ENCODE peak calls at places on chromosome 11, in seven cellular contexts. One of them, this sample, is unnamed. For H3K4me1, the result is how much of the 10 kb centered on the place peaks cover.

GRCh38 chr11:126111458-126112116 is 48.9 kb upstream of the CDON start:
- DNase-seq in HCT116: no peak
- DNase-seq in MM.1S: no peak
- DNase-seq in OCI-LY7: no peak
- DNase-seq in GM23338: no peak
- DNase-seq in neural progenitor cell: no peak
- DNase-seq in GM23248: peak
- DNase-seq in this sample: no peak

GRCh38 chr11:80297808-80298460 is 857.1 kb upstream of the TENM4 start:
- DNase-seq in MM.1S: no peak
- DNase-seq in GM23338: no peak
- DNase-seq in GM23248: peak
- DNase-seq in OCI-LY7: no peak
- DNase-seq in neural progenitor cell: no peak
- DNase-seq in HCT116: no peak
- DNase-seq in this sample: no peak

GRCh38 chr11:130103296-130103814 is 33.7 kb downstream of the APLP2 start:
- DNase-seq in neural progenitor cell: no peak
- DNase-seq in MM.1S: no peak
- DNase-seq in GM23338: no peak
- DNase-seq in GM23248: peak
- DNase-seq in OCI-LY7: no peak
- DNase-seq in HCT116: no peak
- DNase-seq in this sample: peak

GRCh38 chr11:43948341-43949185 is 6.1 kb downstream of the C11orf96 start:
- DNase-seq in neural progenitor cell: no peak
- DNase-seq in GM23248: no peak
- DNase-seq in OCI-LY7: no peak
- DNase-seq in MM.1S: no peak
- DNase-seq in HCT116: no peak
- DNase-seq in GM23338: no peak
- DNase-seq in this sample: no peak

GRCh38 chr11:75264356-75264755 is 23.8 kb downstream of the TPBGL start:
- DNase-seq in MM.1S: no peak
- DNase-seq in GM23338: no peak
- DNase-seq in OCI-LY7: no peak
- DNase-seq in HCT116: no peak
- DNase-seq in GM23248: no peak
- DNase-seq in neural progenitor cell: peak
- DNase-seq in this sample: no peak

GRCh38 chr11:90916706-90917105 is 693.9 kb upstream of the CHORDC1 start:
- DNase-seq in GM23248: no peak
- DNase-seq in HCT116: no peak
- DNase-seq in GM23338: no peak
- DNase-seq in neural progenitor cell: no peak
- DNase-seq in MM.1S: no peak
- DNase-seq in OCI-LY7: no peak
- DNase-seq in this sample: no peak

GRCh38 chr11:123356539-123356938 is 73.5 kb upstream of the GRAMD1B start:
- DNase-seq in OCI-LY7: no peak
- DNase-seq in GM23338: no peak
- DNase-seq in neural progenitor cell: no peak
- DNase-seq in MM.1S: no peak
- DNase-seq in GM23248: no peak
- DNase-seq in HCT116: no peak
- DNase-seq in this sample: no peak

GRCh38 chr11:14768789-14769188 is 123.2 kb downstream of the CYP2R1 start:
- DNase-seq in GM23338: no peak
- DNase-seq in MM.1S: peak
- DNase-seq in HCT116: no peak
- DNase-seq in GM23248: no peak
- DNase-seq in neural progenitor cell: no peak
- DNase-seq in OCI-LY7: no peak
- DNase-seq in this sample: no peak

GRCh38 chr11:81220166-81220895 is 1513.3 kb downstream of the FAM181B start:
- DNase-seq in neural progenitor cell: no peak
- DNase-seq in HCT116: no peak
- DNase-seq in GM23338: no peak
- DNase-seq in OCI-LY7: no peak
- DNase-seq in GM23248: no peak
- DNase-seq in MM.1S: no peak
- DNase-seq in this sample: no peak

GRCh38 chr11:68889948-68890446 is 13.6 kb downstream of the MRPL21 start:
- DNase-seq in GM23248: peak
- DNase-seq in MM.1S: no peak
- DNase-seq in HCT116: no peak
- DNase-seq in OCI-LY7: no peak
- DNase-seq in GM23338: peak
- DNase-seq in neural progenitor cell: peak
- DNase-seq in this sample: peak

GRCh38 chr11:73321342-73322110 is 13.4 kb downstream of the ARHGEF17 start:
- DNase-seq in HCT116: no peak
- DNase-seq in MM.1S: no peak
- DNase-seq in OCI-LY7: peak
- DNase-seq in GM23338: peak
- DNase-seq in neural progenitor cell: no peak
- DNase-seq in GM23248: peak
- DNase-seq in this sample: no peak

GRCh38 chr11:122633219-122633829 is 22.2 kb upstream of the UBASH3B start:
- DNase-seq in neural progenitor cell: peak
- DNase-seq in GM23248: peak
- DNase-seq in GM23338: peak
- DNase-seq in HCT116: no peak
- DNase-seq in OCI-LY7: peak
- DNase-seq in MM.1S: peak
- DNase-seq in this sample: peak

GRCh38 chr11:76234704-76235232 is 28.5 kb upstream of the WNT11 start:
- DNase-seq in MM.1S: peak
- DNase-seq in OCI-LY7: peak
- DNase-seq in neural progenitor cell: no peak
- DNase-seq in HCT116: no peak
- DNase-seq in GM23248: peak
- DNase-seq in GM23338: no peak
- DNase-seq in this sample: no peak

GRCh38 chr11:92929168-92930053 is 40.0 kb upstream of the MTNR1B start:
- DNase-seq in OCI-LY7: no peak
- DNase-seq in GM23338: no peak
- DNase-seq in HCT116: no peak
- DNase-seq in GM23248: peak
- DNase-seq in neural progenitor cell: no peak
- DNase-seq in MM.1S: no peak
- DNase-seq in this sample: no peak

GRCh38 chr11:59756496-59756840 is 1.3 kb downstream of the STX3 start:
- DNase-seq in GM23338: no peak
- DNase-seq in HCT116: no peak
- DNase-seq in MM.1S: no peak
- DNase-seq in neural progenitor cell: no peak
- DNase-seq in GM23248: peak
- DNase-seq in OCI-LY7: no peak
- DNase-seq in this sample: no peak

GRCh38 chr11:98183034-98183433 is 837.7 kb upstream of the CNTN5 start:
- DNase-seq in neural progenitor cell: no peak
- DNase-seq in HCT116: no peak
- DNase-seq in GM23248: no peak
- DNase-seq in MM.1S: no peak
- DNase-seq in OCI-LY7: no peak
- DNase-seq in GM23338: no peak
- DNase-seq in this sample: no peak

GRCh38 chr11:107385361-107385982 is 72.2 kb downstream of the CWF19L2 start:
- DNase-seq in MM.1S: no peak
- DNase-seq in GM23248: peak
- DNase-seq in neural progenitor cell: no peak
- DNase-seq in GM23338: no peak
- DNase-seq in HCT116: peak
- DNase-seq in OCI-LY7: no peak
- DNase-seq in this sample: peak

GRCh38 chr11:94574193-94574961 is 7.2 kb downstream of the PIWIL4 start:
- DNase-seq in GM23248: peak
- DNase-seq in HCT116: no peak
- DNase-seq in GM23338: no peak
- DNase-seq in OCI-LY7: no peak
- DNase-seq in MM.1S: no peak
- DNase-seq in neural progenitor cell: no peak
- DNase-seq in this sample: peak

GRCh38 chr11:81915045-81915444 is 818.6 kb downstream of the FAM181B start:
- DNase-seq in MM.1S: no peak
- DNase-seq in OCI-LY7: no peak
- DNase-seq in GM23248: no peak
- DNase-seq in neural progenitor cell: no peak
- DNase-seq in HCT116: no peak
- DNase-seq in GM23338: no peak
- DNase-seq in this sample: peak

GRCh38 chr11:110715541-110715940 is 3.3 kb upstream of the ARHGAP20 start:
- DNase-seq in MM.1S: no peak
- DNase-seq in HCT116: no peak
- DNase-seq in neural progenitor cell: no peak
- DNase-seq in GM23248: peak
- DNase-seq in GM23338: no peak
- DNase-seq in OCI-LY7: no peak
- DNase-seq in this sample: no peak

GRCh38 chr11:7353100-7353499 is 101.4 kb downstream of the SYT9 start:
- DNase-seq in OCI-LY7: peak
- DNase-seq in MM.1S: peak
- DNase-seq in HCT116: peak
- DNase-seq in GM23248: peak
- DNase-seq in neural progenitor cell: peak
- DNase-seq in GM23338: peak
- DNase-seq in this sample: peak

GRCh38 chr11:8658210-8658968 is 24.1 kb downstream of the TRIM66 start:
- DNase-seq in neural progenitor cell: peak
- DNase-seq in GM23338: peak
- DNase-seq in OCI-LY7: no peak
- DNase-seq in GM23248: peak
- DNase-seq in HCT116: no peak
- DNase-seq in MM.1S: no peak
- DNase-seq in this sample: no peak

DNA sequence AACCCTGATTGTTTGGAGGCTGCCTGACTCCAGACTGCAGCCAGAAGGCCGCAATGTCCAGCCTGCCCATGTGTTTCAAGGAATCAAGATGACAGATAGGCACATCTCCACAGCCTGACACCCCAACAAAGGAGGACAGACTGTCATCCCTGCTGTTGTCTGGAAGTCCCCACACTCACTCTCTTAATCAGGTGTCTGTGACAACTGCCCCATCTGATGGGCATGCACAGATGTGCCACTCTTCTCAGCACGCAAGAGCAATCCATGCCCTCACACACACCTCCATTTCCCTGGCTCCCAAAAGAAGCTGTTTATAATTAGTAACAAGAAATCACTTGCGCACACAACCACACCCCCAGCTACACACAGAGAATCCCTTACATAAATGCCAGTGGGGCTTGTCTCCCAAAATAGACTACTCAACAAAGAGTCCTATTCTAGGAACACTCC is 117.6 kb downstream of the C11orf58 start:
- DNase-seq in GM23338: no peak
- DNase-seq in OCI-LY7: no peak
- DNase-seq in GM23248: no peak
- DNase-seq in MM.1S: no peak
- DNase-seq in HCT116: no peak
- DNase-seq in neural progenitor cell: no peak
- DNase-seq in this sample: no peak
- H3K4me1 ChIP-seq in GM23338: under half
- H3K4me1 ChIP-seq in OCI-LY7: under half
- H3K4me1 ChIP-seq in GM23248: under half
- H3K4me1 ChIP-seq in MM.1S: under half
- H3K4me1 ChIP-seq in HCT116: under half
- H3K4me1 ChIP-seq in neural progenitor cell: under half
- H3K4me1 ChIP-seq in this sample: under half

GRCh38 chr11:119892311-119892808 is 163.4 kb upstream of the NECTIN1 start:
- DNase-seq in OCI-LY7: no peak
- DNase-seq in GM23338: no peak
- DNase-seq in HCT116: no peak
- DNase-seq in neural progenitor cell: peak
- DNase-seq in MM.1S: no peak
- DNase-seq in GM23248: no peak
- DNase-seq in this sample: no peak
- TF ChIP-seq EZH2phosphoT487 in OCI-LY7: no peak
- TF ChIP-seq EZH2phosphoT487 in GM23338: no peak
- TF ChIP-seq EZH2phosphoT487 in HCT116: no peak
- TF ChIP-seq EZH2phosphoT487 in neural progenitor cell: no peak
- TF ChIP-seq EZH2phosphoT487 in MM.1S: no peak
- TF ChIP-seq EZH2phosphoT487 in GM23248: no peak
- TF ChIP-seq EZH2phosphoT487 in this sample: no peak

GRCh38 chr11:117998201-117998579 is 12.0 kb downstream of the IL10RA start:
- DNase-seq in MM.1S: no peak
- DNase-seq in GM23338: no peak
- DNase-seq in GM23248: no peak
- DNase-seq in OCI-LY7: no peak
- DNase-seq in neural progenitor cell: no peak
- DNase-seq in HCT116: no peak
- DNase-seq in this sample: no peak

GRCh38 chr11:117993988-117994741 is 8.0 kb downstream of the IL10RA start:
- DNase-seq in neural progenitor cell: no peak
- DNase-seq in OCI-LY7: no peak
- DNase-seq in HCT116: no peak
- DNase-seq in MM.1S: no peak
- DNase-seq in GM23248: no peak
- DNase-seq in GM23338: no peak
- DNase-seq in this sample: peak

GRCh38 chr11:117996058-117996457 is 9.9 kb downstream of the IL10RA start:
- DNase-seq in neural progenitor cell: no peak
- DNase-seq in HCT116: no peak
- DNase-seq in MM.1S: no peak
- DNase-seq in GM23248: no peak
- DNase-seq in GM23338: no peak
- DNase-seq in OCI-LY7: no peak
- DNase-seq in this sample: no peak

GRCh38 chr11:117997436-117998200 is 11.4 kb downstream of the IL10RA start:
- DNase-seq in GM23248: no peak
- DNase-seq in neural progenitor cell: no peak
- DNase-seq in OCI-LY7: no peak
- DNase-seq in GM23338: no peak
- DNase-seq in HCT116: no peak
- DNase-seq in MM.1S: no peak
- DNase-seq in this sample: no peak

GRCh38 chr11:117995472-117995871 is 9.3 kb downstream of the IL10RA start:
- DNase-seq in HCT116: no peak
- DNase-seq in GM23248: no peak
- DNase-seq in OCI-LY7: no peak
- DNase-seq in MM.1S: no peak
- DNase-seq in GM23338: no peak
- DNase-seq in neural progenitor cell: no peak
- DNase-seq in this sample: no peak
- H3K4me3 ChIP-seq in HCT116: no peak
- H3K4me3 ChIP-seq in GM23248: no peak
- H3K4me3 ChIP-seq in OCI-LY7: no peak
- H3K4me3 ChIP-seq in MM.1S: no peak
- H3K4me3 ChIP-seq in GM23338: no peak
- H3K4me3 ChIP-seq in neural progenitor cell: no peak
- H3K4me3 ChIP-seq in this sample: no peak

DNA sequence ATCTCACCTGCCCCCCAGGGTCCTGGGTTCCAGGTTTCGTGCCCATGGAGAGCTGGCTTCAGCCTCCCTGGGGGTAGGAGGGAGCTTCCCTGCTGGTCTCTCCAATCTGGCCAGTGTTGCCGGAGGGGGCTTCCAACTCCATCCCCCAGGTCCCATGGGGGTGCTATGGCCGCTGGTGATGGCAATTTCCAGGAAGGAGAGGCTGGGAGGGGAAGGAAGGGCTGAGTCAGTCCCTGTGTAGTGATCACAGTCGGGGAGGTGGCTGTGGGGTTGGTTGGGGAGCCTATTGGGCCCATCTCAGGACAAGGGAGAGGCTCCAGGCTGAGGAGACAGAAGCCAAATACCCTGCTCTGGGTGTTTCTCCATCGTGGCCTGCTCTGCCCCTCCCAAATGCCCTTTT is 5.7 kb upstream of the CDC42EP2 start:
- DNase-seq in HCT116: no peak
- DNase-seq in MM.1S: no peak
- DNase-seq in OCI-LY7: no peak
- DNase-seq in GM23338: no peak
- DNase-seq in neural progenitor cell: no peak
- DNase-seq in GM23248: peak
- DNase-seq in this sample: no peak
- H3K4me1 ChIP-seq in HCT116: under half
- H3K4me1 ChIP-seq in MM.1S: under half
- H3K4me1 ChIP-seq in OCI-LY7: under half
- H3K4me1 ChIP-seq in GM23338: under half
- H3K4me1 ChIP-seq in neural progenitor cell: under half
- H3K4me1 ChIP-seq in GM23248: under half
- H3K4me1 ChIP-seq in this sample: half or more

This sample was measured in hepatocyte.